ENCODE peak calls at places on chromosomes 2 and 18, in four cellular contexts. One of them, this sample, is unnamed.

GRCh38 chr2:138503087-138503442 is 1.5 kb downstream of the SPOPL start:
- DNase-seq in IMR-90: no peak
- DNase-seq in H9: no peak
- DNase-seq in mesendoderm: no peak
- DNase-seq in this sample: no peak

GRCh38 chr2:105396254-105397024 is 2.4 kb downstream of the FHL2 start:
- DNase-seq in mesendoderm: peak
- DNase-seq in IMR-90: peak
- DNase-seq in H9: no peak
- DNase-seq in this sample: no peak

GRCh38 chr2:205848601-205849000 is 166.3 kb downstream of the NRP2 start:
- DNase-seq in H9: no peak
- DNase-seq in IMR-90: peak
- DNase-seq in mesendoderm: no peak
- DNase-seq in this sample: no peak

GRCh38 chr2:152658221-152658620 is 59.0 kb downstream of the PRPF40A start:
- DNase-seq in H9: no peak
- DNase-seq in IMR-90: no peak
- DNase-seq in mesendoderm: no peak
- DNase-seq in this sample: no peak

GRCh38 chr2:226079677-226080076 is 680.2 kb downstream of the NYAP2 start:
- DNase-seq in IMR-90: peak
- DNase-seq in H9: no peak
- DNase-seq in mesendoderm: no peak
- DNase-seq in this sample: no peak

GRCh38 chr2:40371525-40372277 is 80.2 kb downstream of the SLC8A1 start:
- DNase-seq in H9: peak
- DNase-seq in mesendoderm: peak
- DNase-seq in IMR-90: peak
- DNase-seq in this sample: peak

GRCh38 chr2:98378901-98379300 is 32.6 kb downstream of the CNGA3 start:
- DNase-seq in H9: no peak
- DNase-seq in mesendoderm: no peak
- DNase-seq in IMR-90: peak
- DNase-seq in this sample: no peak

GRCh38 chr2:112031916-112032582 is 23.0 kb upstream of the TMEM87B start:
- DNase-seq in IMR-90: no peak
- DNase-seq in H9: no peak
- DNase-seq in mesendoderm: peak
- DNase-seq in this sample: no peak

GRCh38 chr18:75390854-75391253 is 36.6 kb downstream of the SMIM21 start:
- DNase-seq in IMR-90: no peak
- DNase-seq in mesendoderm: no peak
- DNase-seq in H9: no peak
- DNase-seq in this sample: no peak

GRCh38 chr2:96260404-96261260 is 5.2 kb downstream of the TMEM127 start:
- DNase-seq in IMR-90: peak
- DNase-seq in H9: peak
- DNase-seq in mesendoderm: peak
- DNase-seq in this sample: no peak

GRCh38 chr2:40097691-40098376 is 318.8 kb upstream of the THUMPD2 start:
- DNase-seq in mesendoderm: no peak
- DNase-seq in IMR-90: peak
- DNase-seq in H9: no peak
- DNase-seq in this sample: no peak

GRCh38 chr2:5453648-5454390 is 238.4 kb upstream of the SOX11 start:
- DNase-seq in H9: no peak
- DNase-seq in IMR-90: peak
- DNase-seq in mesendoderm: peak
- DNase-seq in this sample: no peak

GRCh38 chr2:223723954-223724411 is 113.4 kb downstream of the AP1S3 start:
- DNase-seq in IMR-90: no peak
- DNase-seq in H9: peak
- DNase-seq in mesendoderm: peak
- DNase-seq in this sample: no peak

GRCh38 chr18:49546719-49547273 is 15.1 kb upstream of the LIPG start:
- DNase-seq in IMR-90: no peak
- DNase-seq in mesendoderm: peak
- DNase-seq in H9: no peak
- DNase-seq in this sample: no peak

GRCh38 chr2:28164280-28164801 is 228.3 kb upstream of the FOSL2 start:
- DNase-seq in H9: no peak
- DNase-seq in mesendoderm: no peak
- DNase-seq in IMR-90: peak
- DNase-seq in this sample: no peak

GRCh38 chr2:212052412-212053159 is 486.0 kb downstream of the ERBB4 start:
- DNase-seq in H9: no peak
- DNase-seq in IMR-90: peak
- DNase-seq in mesendoderm: no peak
- DNase-seq in this sample: no peak

GRCh38 chr2:72135921-72136320 is 11.7 kb downstream of the CYP26B1 start:
- DNase-seq in IMR-90: no peak
- DNase-seq in H9: no peak
- DNase-seq in mesendoderm: no peak
- DNase-seq in this sample: no peak

GRCh38 chr2:80499095-80499494 is 194.5 kb upstream of the LRRTM1 start:
- DNase-seq in mesendoderm: peak
- DNase-seq in IMR-90: peak
- DNase-seq in H9: no peak
- DNase-seq in this sample: no peak

GRCh38 chr2:202632682-202633081 is 2.1 kb upstream of the FAM117B start:
- DNase-seq in H9: no peak
- DNase-seq in IMR-90: peak
- DNase-seq in mesendoderm: no peak
- DNase-seq in this sample: no peak

GRCh38 chr2:132883430-132883829 is 213.4 kb upstream of the LYPD1 start:
- DNase-seq in H9: no peak
- DNase-seq in mesendoderm: no peak
- DNase-seq in IMR-90: no peak
- DNase-seq in this sample: no peak

GRCh38 chr2:100383306-100383705 is 34.2 kb downstream of the CHST10 start:
- DNase-seq in IMR-90: no peak
- DNase-seq in H9: no peak
- DNase-seq in mesendoderm: no peak
- DNase-seq in this sample: peak

GRCh38 chr2:12819721-12820120 is 103.0 kb downstream of the TRIB2 start:
- DNase-seq in H9: no peak
- DNase-seq in IMR-90: peak
- DNase-seq in mesendoderm: no peak
- DNase-seq in this sample: no peak

GRCh38 chr2:96931966-96932365 is 54.4 kb downstream of the FAM178B start:
- DNase-seq in H9: no peak
- DNase-seq in mesendoderm: no peak
- DNase-seq in IMR-90: no peak
- DNase-seq in this sample: no peak

GRCh38 chr2:225025917-225026571 is 16.2 kb downstream of the DOCK10 start:
- DNase-seq in IMR-90: peak
- DNase-seq in H9: no peak
- DNase-seq in mesendoderm: no peak
- DNase-seq in this sample: no peak

GRCh38 chr2:25817630-25818029 is 60.7 kb downstream of the ASXL2 start:
- DNase-seq in H9: no peak
- DNase-seq in IMR-90: no peak
- DNase-seq in mesendoderm: no peak
- DNase-seq in this sample: no peak

GRCh38 chr2:197873293-197873701 is 68.9 kb downstream of the PLCL1 start:
- DNase-seq in H9: peak
- DNase-seq in mesendoderm: peak
- DNase-seq in IMR-90: peak
- DNase-seq in this sample: peak

GRCh38 chr18:53909668-53910067 is 314.8 kb downstream of the MBD2 start:
- DNase-seq in H9: no peak
- DNase-seq in IMR-90: peak
- DNase-seq in mesendoderm: peak
- DNase-seq in this sample: peak

GRCh38 chr2:171432206-171432968 is 1.4 kb downstream of the METTL8 start:
- DNase-seq in mesendoderm: no peak
- DNase-seq in H9: no peak
- DNase-seq in IMR-90: peak
- DNase-seq in this sample: no peak

GRCh38 chr2:111116016-111116746 is 4.5 kb upstream of the BCL2L11 start:
- DNase-seq in IMR-90: no peak
- DNase-seq in mesendoderm: no peak
- DNase-seq in H9: no peak
- DNase-seq in this sample: no peak

GRCh38 chr18:37335337-37335736 is 230.3 kb downstream of the CELF4 start:
- DNase-seq in IMR-90: no peak
- DNase-seq in H9: peak
- DNase-seq in mesendoderm: peak
- DNase-seq in this sample: no peak

GRCh38 chr2:43537137-43537536 is 58.7 kb downstream of the THADA start:
- DNase-seq in mesendoderm: no peak
- DNase-seq in IMR-90: no peak
- DNase-seq in H9: no peak
- DNase-seq in this sample: no peak

GRCh38 chr2:224278531-224278930 is 123.4 kb downstream of the FAM124B start:
- DNase-seq in mesendoderm: no peak
- DNase-seq in H9: no peak
- DNase-seq in IMR-90: peak
- DNase-seq in this sample: no peak

GRCh38 chr2:100755441-100755840 is 64.5 kb upstream of the NPAS2 start:
- DNase-seq in IMR-90: peak
- DNase-seq in H9: no peak
- DNase-seq in mesendoderm: no peak
- DNase-seq in this sample: no peak

GRCh38 chr2:15557947-15558346 is 3.2 kb downstream of the NBAS start:
- DNase-seq in H9: no peak
- DNase-seq in mesendoderm: peak
- DNase-seq in IMR-90: no peak
- DNase-seq in this sample: no peak

GRCh38 chr2:189364607-189365006 is 76.7 kb upstream of the WDR75 start:
- DNase-seq in IMR-90: no peak
- DNase-seq in H9: no peak
- DNase-seq in mesendoderm: no peak
- DNase-seq in this sample: no peak

GRCh38 chr2:58435246-58435645 is 194.1 kb upstream of the FANCL start:
- DNase-seq in IMR-90: no peak
- DNase-seq in H9: no peak
- DNase-seq in mesendoderm: peak
- DNase-seq in this sample: no peak
- H3K56ac ChIP-seq in IMR-90: no peak
- H3K56ac ChIP-seq in H9: no peak
- H3K56ac ChIP-seq in mesendoderm: no peak
- H3K56ac ChIP-seq in this sample: no peak

DNA sequence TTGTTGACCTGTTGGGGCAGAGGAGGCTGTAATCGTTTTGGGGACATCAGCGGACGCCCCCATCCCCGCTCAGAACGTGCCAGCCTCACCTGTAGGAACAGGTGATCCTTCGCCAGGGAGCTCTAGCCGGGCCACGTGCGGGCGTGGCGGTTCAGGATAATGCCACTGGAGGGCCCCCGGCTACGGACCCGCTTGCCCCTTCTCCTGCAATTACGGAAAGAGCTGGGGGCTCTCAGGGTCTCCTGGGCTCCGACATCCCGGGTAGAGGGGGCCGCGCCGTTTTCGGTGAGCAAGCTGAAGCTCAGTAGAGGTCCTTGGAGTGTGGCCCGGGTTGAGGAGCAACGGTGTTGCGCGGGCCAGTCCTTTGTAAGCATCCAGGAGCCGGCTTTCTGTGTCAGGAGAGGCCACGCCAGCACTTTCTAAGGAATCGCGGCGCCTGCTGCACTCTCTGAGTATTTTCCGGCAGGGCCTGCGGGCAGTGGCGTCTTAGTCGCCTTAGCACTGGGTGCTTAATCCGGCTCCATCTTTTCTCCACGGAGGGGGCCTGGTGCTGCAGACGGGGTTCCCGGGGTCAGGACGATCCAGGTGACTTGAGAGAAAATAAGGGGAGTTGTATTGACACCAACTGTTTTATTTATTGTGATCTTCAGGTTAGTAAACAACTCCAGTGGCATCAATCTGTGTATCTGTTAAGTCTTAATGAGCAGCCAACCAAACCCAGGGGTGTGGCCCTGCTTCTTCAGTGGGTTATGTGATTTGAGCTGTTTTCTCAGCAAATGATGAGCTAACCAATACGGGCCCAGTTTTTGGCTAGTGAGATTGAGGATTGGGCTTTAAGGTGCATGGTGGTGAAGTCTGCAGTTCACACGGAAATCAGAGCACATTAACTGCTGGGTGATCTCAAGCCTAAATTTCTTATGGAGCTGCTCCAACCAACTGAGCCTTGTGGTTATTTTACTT is 1.9 kb downstream of the MTCL1 start:
- DNase-seq in H9: peak
- DNase-seq in IMR-90: peak
- DNase-seq in mesendoderm: peak
- DNase-seq in this sample: no peak
- H2AK5ac ChIP-seq in H9: no peak
- H2AK5ac ChIP-seq in IMR-90: peak
- H2AK5ac ChIP-seq in mesendoderm: no peak
- H2AK5ac ChIP-seq in this sample: no peak

GRCh38 chr2:38704664-38705063 is 38.8 kb downstream of the GALM start:
- DNase-seq in IMR-90: no peak
- DNase-seq in H9: no peak
- DNase-seq in mesendoderm: no peak
- DNase-seq in this sample: no peak

GRCh38 chr2:38700113-38700780 is 34.3 kb downstream of the GALM start:
- DNase-seq in IMR-90: no peak
- DNase-seq in H9: no peak
- DNase-seq in mesendoderm: no peak
- DNase-seq in this sample: no peak

GRCh38 chr2:38698604-38699003 is 32.7 kb downstream of the GALM start:
- DNase-seq in H9: no peak
- DNase-seq in IMR-90: no peak
- DNase-seq in mesendoderm: no peak
- DNase-seq in this sample: no peak

GRCh38 chr2:38700881-38701458 is 35.1 kb downstream of the GALM start:
- DNase-seq in H9: no peak
- DNase-seq in mesendoderm: no peak
- DNase-seq in IMR-90: peak
- DNase-seq in this sample: no peak

GRCh38 chr2:38702413-38702812 is 36.5 kb downstream of the GALM start:
- DNase-seq in IMR-90: peak
- DNase-seq in mesendoderm: peak
- DNase-seq in H9: no peak
- DNase-seq in this sample: no peak
- H3K56ac ChIP-seq in IMR-90: peak
- H3K56ac ChIP-seq in mesendoderm: no peak
- H3K56ac ChIP-seq in H9: no peak
- H3K56ac ChIP-seq in this sample: no peak

DNA sequence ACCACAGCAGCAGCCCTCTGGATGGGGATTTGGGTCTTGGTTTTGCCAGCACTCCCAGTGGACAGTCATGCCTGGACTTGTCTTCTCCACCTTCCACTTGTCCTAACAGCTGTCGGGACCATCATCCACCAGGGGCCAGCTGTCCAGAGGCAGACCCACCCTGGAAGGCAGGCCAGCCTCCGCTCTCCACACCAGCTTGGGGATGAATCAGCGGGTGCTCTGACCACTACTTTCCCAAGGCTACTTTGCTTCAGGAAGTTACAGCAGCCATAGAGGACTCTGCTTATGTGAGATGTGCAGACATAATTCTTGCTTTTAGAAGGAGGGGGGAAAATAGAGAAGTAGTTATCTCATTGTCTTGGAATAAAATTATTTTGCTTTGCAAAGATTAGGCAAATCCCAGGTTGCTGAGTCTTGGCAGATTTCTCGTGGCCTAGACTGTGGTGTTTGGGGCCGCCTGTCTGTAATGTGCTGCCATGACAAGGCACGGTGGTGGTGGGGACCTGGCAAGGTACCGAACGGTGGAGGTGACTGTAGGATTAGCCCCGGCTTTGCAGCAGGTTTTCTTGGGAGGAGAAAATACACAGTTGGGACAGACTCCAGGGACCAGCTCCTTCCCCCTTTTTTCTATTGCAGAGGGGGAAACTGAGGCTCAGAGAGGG is 148.7 kb downstream of the AGAP1 start:
- DNase-seq in mesendoderm: no peak
- DNase-seq in IMR-90: peak
- DNase-seq in H9: no peak
- DNase-seq in this sample: no peak
- H2AK5ac ChIP-seq in mesendoderm: no peak
- H2AK5ac ChIP-seq in IMR-90: peak
- H2AK5ac ChIP-seq in H9: no peak
- H2AK5ac ChIP-seq in this sample: no peak

This sample was measured in H1.